ENCODE peak calls at places on chromosomes 16 and 17, in eight cellular contexts. Y is CD4-positive, alpha-beta memory T cell; L is IMR-90; G is dorsolateral prefrontal cortex; A is heart left ventricle; J is mammary epithelial cell; R is ovary; D is lower lobe of right lung. Q is an unnamed sample.

GRCh38 chr16:82240111-82240510 is 70.1 kb upstream of the MPHOSPH6 start:
- DNase-seq in Y (no peak), L (peak), G (no peak), A (no peak), J (peak), R (no peak), D (no peak), Q (peak)

GRCh38 chr17:78125138-78125913 is 3.2 kb downstream of the TMC6 start:
- DNase-seq in Y (no peak), L (no peak), G (no peak), A (peak), J (no peak), R (no peak), D (no peak), Q (no peak)

GRCh38 chr16:82544378-82544777 is 82.4 kb upstream of the CDH13 start:
- DNase-seq in Y (no peak), L (no peak), G (peak), A (no peak), J (no peak), R (no peak), D (no peak), Q (no peak)

GRCh38 chr17:9676084-9676483 is 30.8 kb downstream of the USP43 start:
- DNase-seq in Y (no peak), L (no peak), G (no peak), A (no peak), J (no peak), R (no peak), D (no peak), Q (peak)

GRCh38 chr17:79983456-79983855 is 52.2 kb downstream of the TBC1D16 start:
- DNase-seq in Y (no peak), L (no peak), G (peak), A (no peak), J (no peak), R (peak), D (peak), Q (no peak)

GRCh38 chr16:24977673-24978065 is 37.5 kb downstream of the ARHGAP17 start:
- DNase-seq in Y (no peak), L (peak), G (no peak), A (no peak), J (no peak), R (no peak), D (no peak), Q (peak)

GRCh38 chr16:81008151-81008789 is 1.3 kb downstream of the CENPN start:
- DNase-seq in Y (peak), L (no peak), G (no peak), A (no peak), J (no peak), R (peak), D (no peak), Q (no peak)

GRCh38 chr17:59366040-59366757 is 34.7 kb downstream of the YPEL2 start:
- DNase-seq in Y (no peak), L (no peak), G (no peak), A (no peak), J (no peak), R (no peak), D (no peak), Q (no peak)

GRCh38 chr16:66474750-66475199 is 47.7 kb downstream of the BEAN1 start:
- DNase-seq in Y (peak), L (no peak), G (no peak), A (no peak), J (no peak), R (no peak), D (no peak), Q (no peak)

GRCh38 chr16:14523632-14524031 is 106.4 kb downstream of the PARN start:
- DNase-seq in Y (no peak), L (no peak), G (no peak), A (no peak), J (no peak), R (no peak), D (no peak), Q (no peak)

GRCh38 chr17:60902399-60902798 is 224.7 kb downstream of the BCAS3 start:
- DNase-seq in Y (no peak), L (peak), G (no peak), A (no peak), J (no peak), R (no peak), D (no peak), Q (no peak)

GRCh38 chr17:50956750-50957523 is 90.8 kb upstream of the TOB1 start:
- DNase-seq in Y (peak), L (peak), G (peak), A (peak), J (peak), R (peak), D (peak), Q (peak)

GRCh38 chr16:85234310-85235235 is 122.3 kb upstream of the CIBAR2 start:
- DNase-seq in Y (no peak), L (peak), G (no peak), A (peak), J (no peak), R (peak), D (peak), Q (peak)

GRCh38 chr17:7703584-7704574 is 1.1 kb upstream of the EFNB3 start:
- DNase-seq in Y (no peak), L (no peak), G (peak), A (no peak), J (peak), R (no peak), D (peak), Q (peak)

DNA sequence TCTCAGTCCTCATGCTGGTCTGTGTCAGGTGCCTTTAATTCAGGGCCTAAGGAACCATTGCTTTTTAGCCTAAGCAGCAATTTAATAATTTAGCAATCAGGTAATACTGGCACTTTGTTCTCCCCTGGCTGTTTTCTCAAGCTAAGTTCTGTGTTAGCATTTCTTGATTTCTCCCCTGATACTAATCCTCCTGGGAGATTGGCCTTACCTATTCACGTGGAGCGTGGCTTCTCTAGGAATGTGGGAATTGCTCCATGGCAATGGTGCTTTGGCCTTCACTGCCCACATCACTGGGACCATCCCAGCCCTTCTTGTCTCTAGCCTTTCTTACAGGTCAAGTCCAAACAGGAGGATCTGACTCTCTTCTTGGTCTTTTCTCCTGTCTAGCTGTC is 55.7 kb downstream of the ZNRF1 start:
- DNase-seq in Y (no peak), L (no peak), G (no peak), A (no peak), J (no peak), R (no peak), D (no peak), Q (no peak)
- H3K27ac ChIP-seq in Y (no peak), L (no peak), G (peak), A (peak), J (no peak), R (no peak), D (no peak), Q (no peak)

GRCh38 chr16:22204091-22204655 is 1.9 kb upstream of the EEF2K start:
- DNase-seq in Y (no peak), L (no peak), G (no peak), A (no peak), J (no peak), R (no peak), D (no peak), Q (no peak)
- H3K27ac ChIP-seq in Y (no peak), L (no peak), G (no peak), A (no peak), J (no peak), R (no peak), D (no peak), Q (no peak)

DNA sequence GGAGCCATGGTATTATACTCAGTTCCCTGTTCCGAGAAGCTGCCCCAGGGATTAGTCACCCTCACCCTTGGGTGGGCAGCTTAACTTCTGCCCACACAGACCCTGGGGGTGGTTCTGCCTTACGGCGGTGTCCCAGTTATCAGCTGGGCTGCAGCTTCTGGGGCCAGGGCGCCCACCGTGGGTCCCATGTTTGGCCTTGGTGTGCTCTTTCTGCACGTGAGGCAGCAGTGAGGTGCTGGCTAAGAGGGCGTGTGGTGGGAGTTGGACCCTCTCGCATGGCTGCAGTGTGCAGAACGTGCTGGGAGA is 46.7 kb downstream of the RAB11FIP3 start:
- DNase-seq in Y (no peak), L (no peak), G (no peak), A (no peak), J (no peak), R (no peak), D (no peak), Q (no peak)
- H3K27ac ChIP-seq in Y (no peak), L (no peak), G (peak), A (no peak), J (no peak), R (no peak), D (no peak), Q (peak)

DNA sequence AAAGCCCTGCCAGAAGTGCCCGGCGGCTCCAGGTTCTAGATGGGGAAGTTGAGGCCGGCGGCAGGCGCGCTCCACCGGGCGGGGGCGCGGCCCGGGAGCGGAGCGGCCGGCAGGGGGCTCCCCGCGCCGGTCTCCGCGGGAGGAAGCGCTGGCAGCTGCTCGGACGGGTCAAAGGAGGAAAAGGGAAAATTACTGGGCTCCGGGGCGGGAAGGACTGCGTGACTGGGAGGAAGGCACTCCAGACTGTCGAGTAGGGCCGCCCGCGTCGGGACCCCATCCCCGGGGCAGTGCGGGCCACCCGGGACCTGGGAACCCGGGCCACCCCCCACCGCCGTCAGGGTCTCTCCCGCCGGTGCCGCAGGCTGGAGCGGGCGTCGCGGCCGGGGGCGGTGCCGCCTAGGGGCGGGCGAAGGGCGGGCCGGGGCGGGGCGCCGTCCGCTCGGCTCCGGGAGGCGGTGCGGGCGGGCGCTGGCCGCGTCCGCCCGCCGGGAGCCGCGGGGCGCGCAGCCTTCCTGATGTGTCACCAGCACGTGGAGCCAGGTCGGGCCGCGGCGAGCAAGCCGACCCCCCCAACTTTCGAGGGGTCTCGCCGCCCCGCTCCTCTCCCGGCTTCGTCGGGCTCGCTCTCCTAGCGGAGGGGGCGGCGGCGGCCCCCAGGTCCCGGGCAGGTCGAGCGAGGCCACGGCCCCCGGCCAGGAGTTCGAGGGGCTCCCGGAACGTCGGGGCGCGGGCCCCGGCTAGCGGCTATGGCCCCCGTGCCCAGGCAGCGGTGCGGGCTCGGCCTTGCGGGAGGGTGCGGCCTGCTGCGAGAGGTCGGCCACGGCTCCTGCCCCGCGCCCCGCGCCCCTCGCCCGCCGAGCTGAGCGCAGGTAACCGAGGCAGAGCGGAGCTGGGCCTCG is 167.5 kb downstream of the RAB11FIP4 start:
- DNase-seq in Y (peak), L (peak), G (peak), A (peak), J (peak), R (peak), D (peak), Q (peak)
- H3K27ac ChIP-seq in Y (no peak), L (peak), G (peak), A (peak), J (peak), R (peak), D (peak), Q (peak)

DNA sequence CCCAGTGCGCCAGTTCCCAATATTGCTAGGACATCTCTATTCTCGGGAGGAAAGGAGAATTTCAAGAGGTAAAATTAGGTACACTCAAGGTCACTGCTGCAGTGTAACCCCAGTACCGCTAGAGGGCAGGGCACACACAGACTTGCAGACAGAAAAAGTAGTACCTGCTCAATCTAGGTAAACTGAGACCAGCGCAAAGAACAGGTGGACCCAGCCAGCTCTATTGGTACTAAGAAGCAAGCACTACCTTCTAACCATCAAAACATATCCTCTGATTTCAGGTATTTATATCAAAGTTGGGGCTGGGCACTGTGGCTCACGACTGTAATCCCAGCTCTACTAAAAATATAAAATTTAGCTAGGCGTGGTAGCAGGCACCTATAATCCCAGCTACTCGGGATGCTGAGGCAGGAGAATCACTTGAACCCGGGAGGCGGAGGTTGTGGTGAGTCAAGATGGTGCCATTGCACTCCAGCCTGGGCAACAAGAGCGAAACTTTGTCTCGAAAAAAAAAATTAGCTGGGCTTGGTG is 3.6 kb upstream of the WDR81 start:
- DNase-seq in Y (peak), L (peak), G (peak), A (peak), J (peak), R (peak), D (peak), Q (peak)
- H3K27ac ChIP-seq in Y (no peak), L (no peak), G (no peak), A (peak), J (no peak), R (no peak), D (no peak), Q (no peak)

GRCh38 chr17:75088902-75089417 is 1.2 kb downstream of the SLC16A5 start:
- DNase-seq in Y (no peak), L (no peak), G (no peak), A (peak), J (no peak), R (no peak), D (no peak), Q (peak)
- H3K27ac ChIP-seq in Y (no peak), L (no peak), G (no peak), A (peak), J (no peak), R (peak), D (peak), Q (no peak)

GRCh38 chr16:5073279-5073629 is 1.6 kb downstream of the ALG1 start:
- DNase-seq in Y (no peak), L (peak), G (no peak), A (no peak), J (no peak), R (no peak), D (no peak), Q (peak)
- H3K27ac ChIP-seq in Y (no peak), L (no peak), G (no peak), A (no peak), J (no peak), R (no peak), D (no peak), Q (peak)

DNA sequence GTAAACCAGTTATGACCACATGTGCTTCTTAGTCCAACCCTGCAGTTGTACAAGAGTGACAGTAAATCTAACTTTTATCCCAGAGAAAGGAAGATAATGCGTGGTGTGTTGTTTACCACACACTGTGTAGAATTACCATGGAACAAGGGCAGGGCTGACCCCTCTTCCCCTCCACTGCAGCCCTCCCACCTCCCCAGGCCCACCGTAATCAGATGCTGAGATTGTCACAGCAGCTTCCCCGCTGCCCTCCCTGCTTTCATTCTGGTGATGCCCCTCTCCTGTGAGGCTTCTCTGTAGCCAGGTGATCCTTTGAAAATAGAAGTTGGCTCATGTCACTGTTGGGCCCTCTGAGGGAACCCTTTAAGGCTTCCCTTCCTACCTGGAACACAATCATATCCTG is 271.3 kb downstream of the SNX29 start:
- DNase-seq in Y (no peak), L (no peak), G (no peak), A (no peak), J (no peak), R (no peak), D (no peak), Q (no peak)
- H3K27ac ChIP-seq in Y (no peak), L (no peak), G (no peak), A (no peak), J (no peak), R (no peak), D (no peak), Q (no peak)

Q was measured in GM23248.